ENCODE peak calls at places on chromosomes 5 and 9, in seven cellular contexts. One of them, this sample, is unnamed.

GRCh38 chr9:135116892-135117680 is 29.6 kb downstream of the OLFM1 start:
- DNase-seq in HepG2: no peak
- DNase-seq in HCT116: no peak
- DNase-seq in H1: no peak
- DNase-seq in SK-N-SH: peak; percentile 63
- DNase-seq in K562: no peak
- DNase-seq in GM12878: no peak
- DNase-seq in this sample: no peak

GRCh38 chr9:88577736-88578485 is 42.9 kb downstream of the NXNL2 start:
- DNase-seq in HCT116: no peak
- DNase-seq in SK-N-SH: no peak
- DNase-seq in HepG2: no peak
- DNase-seq in K562: no peak
- DNase-seq in H1: no peak
- DNase-seq in GM12878: no peak
- DNase-seq in this sample: no peak

GRCh38 chr9:131951905-131952304 is 127.8 kb downstream of the MED27 start:
- DNase-seq in SK-N-SH: peak; percentile 61
- DNase-seq in H1: no peak
- DNase-seq in GM12878: no peak
- DNase-seq in HepG2: no peak
- DNase-seq in K562: no peak
- DNase-seq in HCT116: no peak
- DNase-seq in this sample: peak; percentile 30

GRCh38 chr5:167777746-167778145 is 513.7 kb upstream of the WWC1 start:
- DNase-seq in HepG2: no peak
- DNase-seq in SK-N-SH: no peak
- DNase-seq in K562: no peak
- DNase-seq in H1: no peak
- DNase-seq in HCT116: no peak
- DNase-seq in GM12878: no peak
- DNase-seq in this sample: no peak

GRCh38 chr5:133041910-133042309 is 9.9 kb upstream of the HSPA4 start:
- DNase-seq in GM12878: no peak
- DNase-seq in K562: no peak
- DNase-seq in HCT116: no peak
- DNase-seq in HepG2: no peak
- DNase-seq in H1: no peak
- DNase-seq in SK-N-SH: no peak
- DNase-seq in this sample: no peak

GRCh38 chr9:33137271-33137670 is 29.9 kb downstream of the B4GALT1 start:
- DNase-seq in H1: no peak
- DNase-seq in HepG2: no peak
- DNase-seq in SK-N-SH: no peak
- DNase-seq in K562: no peak
- DNase-seq in GM12878: no peak
- DNase-seq in HCT116: no peak
- DNase-seq in this sample: no peak

GRCh38 chr9:118439446-118439845 is 735.2 kb downstream of the TLR4 start:
- DNase-seq in SK-N-SH: no peak
- DNase-seq in H1: no peak
- DNase-seq in GM12878: no peak
- DNase-seq in HCT116: no peak
- DNase-seq in HepG2: no peak
- DNase-seq in K562: no peak
- DNase-seq in this sample: no peak

GRCh38 chr5:41433552-41434181 is 76.7 kb downstream of the PLCXD3 start:
- DNase-seq in H1: no peak
- DNase-seq in GM12878: no peak
- DNase-seq in SK-N-SH: no peak
- DNase-seq in HCT116: no peak
- DNase-seq in K562: peak; percentile 16
- DNase-seq in HepG2: no peak
- DNase-seq in this sample: no peak

GRCh38 chr9:77752566-77752965 is 104.4 kb upstream of the GNA14 start:
- DNase-seq in K562: no peak
- DNase-seq in HCT116: no peak
- DNase-seq in HepG2: no peak
- DNase-seq in H1: no peak
- DNase-seq in GM12878: no peak
- DNase-seq in SK-N-SH: no peak
- DNase-seq in this sample: no peak

GRCh38 chr9:77897292-77897691 is 134.3 kb downstream of the GNAQ start:
- DNase-seq in GM12878: no peak
- DNase-seq in K562: no peak
- DNase-seq in H1: no peak
- DNase-seq in HCT116: no peak
- DNase-seq in HepG2: peak; percentile 6
- DNase-seq in SK-N-SH: peak; percentile 41
- DNase-seq in this sample: no peak

GRCh38 chr5:93164690-93165089 is 416.3 kb downstream of the NR2F1-AS1 start:
- DNase-seq in HepG2: no peak
- DNase-seq in SK-N-SH: peak; percentile 28
- DNase-seq in GM12878: no peak
- DNase-seq in HCT116: peak; percentile 87
- DNase-seq in H1: no peak
- DNase-seq in K562: no peak
- DNase-seq in this sample: peak; percentile 43

GRCh38 chr5:53355316-53355715 is 125.1 kb upstream of the FST start:
- DNase-seq in K562: no peak
- DNase-seq in GM12878: no peak
- DNase-seq in HCT116: no peak
- DNase-seq in SK-N-SH: no peak
- DNase-seq in H1: no peak
- DNase-seq in HepG2: no peak
- DNase-seq in this sample: no peak

GRCh38 chr9:127950513-127951210 is 13.0 kb upstream of the DPM2 start:
- DNase-seq in GM12878: no peak
- DNase-seq in K562: no peak
- DNase-seq in SK-N-SH: no peak
- DNase-seq in H1: no peak
- DNase-seq in HCT116: no peak
- DNase-seq in HepG2: peak; percentile 98
- DNase-seq in this sample: no peak

GRCh38 chr5:154575869-154576806 is 98.1 kb upstream of the HAND1 start:
- DNase-seq in SK-N-SH: peak; percentile 40
- DNase-seq in HCT116: no peak
- DNase-seq in GM12878: peak; percentile 66
- DNase-seq in H1: no peak
- DNase-seq in HepG2: peak; percentile 4
- DNase-seq in K562: no peak
- DNase-seq in this sample: no peak

GRCh38 chr5:54761213-54761701 is 224.1 kb downstream of the ESM1 start:
- DNase-seq in H1: no peak
- DNase-seq in HCT116: no peak
- DNase-seq in GM12878: no peak
- DNase-seq in K562: no peak
- DNase-seq in HepG2: no peak
- DNase-seq in SK-N-SH: no peak
- DNase-seq in this sample: no peak

GRCh38 chr5:6228257-6229250 is 149.8 kb downstream of the MED10 start:
- DNase-seq in GM12878: no peak
- DNase-seq in K562: no peak
- DNase-seq in H1: no peak
- DNase-seq in HepG2: no peak
- DNase-seq in HCT116: no peak
- DNase-seq in SK-N-SH: no peak
- DNase-seq in this sample: no peak

GRCh38 chr9:89781838-89782237 is 177.0 kb downstream of the GADD45G start:
- DNase-seq in HCT116: no peak
- DNase-seq in HepG2: no peak
- DNase-seq in K562: no peak
- DNase-seq in SK-N-SH: no peak
- DNase-seq in GM12878: peak; percentile 72
- DNase-seq in H1: no peak
- DNase-seq in this sample: no peak

GRCh38 chr5:141623197-141623596 is 4.4 kb upstream of the DIAPH1 start:
- DNase-seq in GM12878: peak; percentile 60
- DNase-seq in H1: no peak
- DNase-seq in SK-N-SH: no peak
- DNase-seq in K562: no peak
- DNase-seq in HCT116: no peak
- DNase-seq in HepG2: no peak
- DNase-seq in this sample: no peak

GRCh38 chr5:138632900-138633489 is 57.8 kb upstream of the HSPA9 start:
- DNase-seq in HCT116: peak; percentile 94
- DNase-seq in K562: peak; percentile 51
- DNase-seq in H1: peak; percentile 87
- DNase-seq in GM12878: peak; percentile 51
- DNase-seq in SK-N-SH: peak; percentile 69
- DNase-seq in HepG2: peak; percentile 54
- DNase-seq in this sample: peak; percentile 93

GRCh38 chr5:104179057-104179456 is 616.5 kb upstream of the NUDT12 start:
- DNase-seq in HCT116: peak; percentile 68
- DNase-seq in GM12878: peak; percentile 19
- DNase-seq in H1: peak; percentile 36
- DNase-seq in SK-N-SH: peak; percentile 3
- DNase-seq in HepG2: peak; percentile 74
- DNase-seq in K562: peak; percentile 74
- DNase-seq in this sample: peak; percentile 71

GRCh38 chr5:6483880-6484382 is 35.3 kb downstream of the UBE2QL1 start:
- DNase-seq in K562: no peak
- DNase-seq in SK-N-SH: no peak
- DNase-seq in GM12878: peak; percentile 96
- DNase-seq in HCT116: no peak
- DNase-seq in HepG2: no peak
- DNase-seq in H1: no peak
- DNase-seq in this sample: no peak

DNA sequence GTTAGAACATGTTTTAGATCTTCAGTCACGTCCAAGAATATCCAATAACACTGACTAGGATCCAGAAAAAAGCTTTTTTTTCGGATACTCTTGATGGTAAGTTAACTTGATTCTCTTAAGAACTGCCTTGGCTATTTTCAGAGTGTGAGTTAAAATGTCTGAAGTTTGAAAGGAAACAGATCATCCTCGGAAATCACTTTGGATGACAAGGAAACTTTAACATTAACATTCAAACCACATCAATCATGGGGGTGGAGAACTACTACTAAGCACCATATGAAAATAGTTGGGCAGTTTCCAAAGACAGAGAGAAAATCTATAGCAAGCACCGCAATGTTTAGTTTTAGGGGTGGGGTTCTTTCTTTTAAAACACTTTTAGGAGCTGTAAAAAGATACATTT is 83.7 kb upstream of the SLC27A6 start:
- DNase-seq in SK-N-SH: no peak
- DNase-seq in K562: no peak
- DNase-seq in H1: no peak
- DNase-seq in HCT116: no peak
- DNase-seq in HepG2: no peak
- DNase-seq in GM12878: no peak
- DNase-seq in this sample: no peak
- TF ChIP-seq JUND in SK-N-SH: no peak
- TF ChIP-seq JUND in K562: no peak
- TF ChIP-seq JUND in H1: no peak
- TF ChIP-seq JUND in HCT116: no peak
- TF ChIP-seq JUND in HepG2: no peak
- TF ChIP-seq JUND in GM12878: no peak
- TF ChIP-seq JUND in this sample: no peak

GRCh38 chr5:176810084-176810597 is at the start of gene UNC5A:
- DNase-seq in HCT116: peak; percentile 63
- DNase-seq in H1: no peak
- DNase-seq in SK-N-SH: peak; percentile 91
- DNase-seq in K562: peak; percentile 92
- DNase-seq in HepG2: no peak
- DNase-seq in GM12878: no peak
- DNase-seq in this sample: peak; percentile 77

GRCh38 chr5:176810687-176811501 is 535 bp downstream of the UNC5A start:
- DNase-seq in SK-N-SH: peak; percentile 65
- DNase-seq in GM12878: no peak
- DNase-seq in HCT116: no peak
- DNase-seq in HepG2: no peak
- DNase-seq in K562: no peak
- DNase-seq in H1: no peak
- DNase-seq in this sample: no peak

GRCh38 chr5:176812269-176813259 is 2.2 kb downstream of the UNC5A start:
- DNase-seq in GM12878: no peak
- DNase-seq in HCT116: no peak
- DNase-seq in HepG2: peak; percentile 39
- DNase-seq in H1: no peak
- DNase-seq in K562: peak; percentile 64
- DNase-seq in SK-N-SH: peak; percentile 91
- DNase-seq in this sample: no peak

GRCh38 chr5:176806137-176806536 is 4.2 kb upstream of the UNC5A start:
- DNase-seq in SK-N-SH: no peak
- DNase-seq in K562: no peak
- DNase-seq in HCT116: no peak
- DNase-seq in GM12878: no peak
- DNase-seq in HepG2: no peak
- DNase-seq in H1: no peak
- DNase-seq in this sample: peak; percentile 74

GRCh38 chr5:176809544-176810083 is 745 bp upstream of the UNC5A start:
- DNase-seq in HCT116: no peak
- DNase-seq in K562: no peak
- DNase-seq in HepG2: no peak
- DNase-seq in GM12878: no peak
- DNase-seq in H1: no peak
- DNase-seq in SK-N-SH: no peak
- DNase-seq in this sample: no peak
- TF ChIP-seq JUND in HCT116: no peak
- TF ChIP-seq JUND in K562: no peak
- TF ChIP-seq JUND in HepG2: no peak
- TF ChIP-seq JUND in GM12878: no peak
- TF ChIP-seq JUND in H1: no peak
- TF ChIP-seq JUND in SK-N-SH: no peak
- TF ChIP-seq JUND in this sample: no peak

GRCh38 chr5:172866802-172867748 is 33.0 kb downstream of the ERGIC1 start:
- DNase-seq in SK-N-SH: no peak
- DNase-seq in K562: no peak
- DNase-seq in HCT116: no peak
- DNase-seq in GM12878: no peak
- DNase-seq in HepG2: no peak
- DNase-seq in H1: no peak
- DNase-seq in this sample: no peak
- TF ChIP-seq JUND in SK-N-SH: no peak
- TF ChIP-seq JUND in K562: no peak
- TF ChIP-seq JUND in HCT116: no peak
- TF ChIP-seq JUND in GM12878: no peak
- TF ChIP-seq JUND in HepG2: no peak
- TF ChIP-seq JUND in H1: no peak
- TF ChIP-seq JUND in this sample: no peak

DNA sequence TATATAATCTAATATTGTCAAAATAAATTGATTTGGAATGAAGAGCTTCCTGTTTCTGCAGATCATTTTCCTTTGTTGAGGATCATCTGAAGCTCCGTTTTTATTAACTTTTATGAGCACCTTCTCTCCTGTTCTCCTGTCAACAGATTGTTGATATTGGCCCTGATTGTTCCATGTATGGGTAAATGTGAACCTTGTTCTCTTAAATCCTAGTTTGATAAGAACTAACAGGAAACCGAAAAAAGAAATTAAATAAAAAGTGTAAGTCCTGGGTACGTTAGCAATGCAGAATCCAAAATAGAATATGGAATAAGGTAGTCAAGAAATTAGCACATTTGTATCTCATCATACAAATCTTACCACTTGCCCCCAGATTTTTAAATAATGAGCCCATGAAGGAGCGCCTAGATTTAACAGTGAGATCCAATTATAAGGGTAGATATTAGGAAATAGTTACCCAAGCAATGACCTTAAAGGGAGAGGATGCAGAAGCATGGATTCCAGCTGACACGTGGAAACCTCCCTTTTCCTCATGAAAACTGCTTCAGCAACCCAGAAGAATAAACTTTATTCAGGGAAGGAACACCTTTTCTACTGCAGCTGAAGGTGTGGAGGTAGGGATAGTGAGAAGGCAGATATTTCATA is 80.8 kb upstream of the PIK3R1 start:
- DNase-seq in GM12878: no peak
- DNase-seq in HepG2: no peak
- DNase-seq in HCT116: no peak
- DNase-seq in K562: no peak
- DNase-seq in H1: no peak
- DNase-seq in SK-N-SH: no peak
- DNase-seq in this sample: no peak
- TF ChIP-seq JUND in GM12878: no peak
- TF ChIP-seq JUND in HepG2: no peak
- TF ChIP-seq JUND in HCT116: no peak
- TF ChIP-seq JUND in K562: no peak
- TF ChIP-seq JUND in H1: no peak
- TF ChIP-seq JUND in SK-N-SH: no peak
- TF ChIP-seq JUND in this sample: no peak

This sample was measured in T47D.